ENCODE peak calls at places on chromosomes 16 and 17, in seven cellular contexts. T is body of pancreas, F is Peyer's patch, N is Caco-2, P is fibroblast of mammary gland, I is left ventricle myocardium inferior, C is left lung. V is an unnamed sample.

GRCh38 chr17:82495844-82496528 is 23.5 kb upstream of the FOXK2 start:
- DNase-seq in C (no peak), P (no peak), N (peak; percentile 74), I (no peak), F (no peak), T (no peak), V (no peak)

GRCh38 chr17:8117980-8118768 is at the start of gene ALOXE3:
- DNase-seq in T (peak; percentile 42), N (peak; percentile 52), F (no peak), P (peak; percentile 63), C (peak; percentile 78), I (no peak), V (peak; percentile 66)

GRCh38 chr16:28820016-28820415 is 2.8 kb upstream of the ATXN2L start:
- DNase-seq in I (no peak), N (no peak), C (peak; percentile 31), P (no peak), T (no peak), F (no peak), V (no peak)

GRCh38 chr17:7589891-7590611 is at the start of gene SOX15:
- DNase-seq in T (no peak), F (no peak), C (no peak), N (no peak), I (no peak), P (no peak), V (peak; percentile 66)

GRCh38 chr16:54545890-54546476 is 259.4 kb upstream of the IRX3 start:
- DNase-seq in C (no peak), N (no peak), I (no peak), F (no peak), T (no peak), P (no peak), V (no peak)

GRCh38 chr17:73342057-73342522 is 30.3 kb upstream of the CDC42EP4 start:
- DNase-seq in N (no peak), P (peak; percentile 69), I (peak; percentile 53), T (peak; percentile 72), C (no peak), F (peak; percentile 20), V (peak; percentile 88)

GRCh38 chr16:23833960-23834685 is 1.7 kb upstream of the PRKCB start:
- DNase-seq in P (no peak), I (no peak), C (no peak), N (no peak), T (no peak), F (no peak), V (no peak)

GRCh38 chr17:64920026-64920418 is 744 bp upstream of the LRRC37A3 start:
- DNase-seq in N (no peak), F (peak; percentile 24), I (no peak), P (peak; percentile 11), C (no peak), T (no peak), V (peak; percentile 30)

GRCh38 chr17:41354538-41354937 is 3.9 kb upstream of the KRT33A start:
- DNase-seq in T (no peak), F (no peak), C (no peak), I (no peak), N (no peak), P (no peak), V (no peak)

GRCh38 chr16:88809068-88809675 is 2.6 kb downstream of the APRT start:
- DNase-seq in N (peak; percentile 43), T (peak; percentile 63), C (no peak), F (no peak), P (no peak), I (no peak), V (no peak)

GRCh38 chr16:68396481-68396880 is 51.8 kb downstream of the SMPD3 start:
- DNase-seq in F (peak; percentile 47), N (no peak), T (peak; percentile 82), P (peak; percentile 47), C (no peak), I (no peak), V (peak; percentile 30)

GRCh38 chr17:37779554-37779953 is 34.7 kb upstream of the HNF1B start:
- DNase-seq in I (no peak), F (no peak), P (peak; percentile 63), N (no peak), T (no peak), C (no peak), V (peak; percentile 16)

GRCh38 chr17:27288183-27288582 is 5.7 kb upstream of the WSB1 start:
- DNase-seq in P (no peak), N (no peak), F (no peak), T (no peak), I (no peak), C (no peak), V (no peak)

GRCh38 chr16:66911801-66912200 is 6.9 kb downstream of the CDH16 start:
- DNase-seq in T (no peak), F (no peak), I (no peak), C (peak; percentile 53), N (no peak), P (no peak), V (no peak)

GRCh38 chr17:82655038-82655479 is 6.8 kb upstream of the WDR45B start:
- DNase-seq in N (no peak), F (no peak), C (peak; percentile 72), T (no peak), I (no peak), P (no peak), V (no peak)

GRCh38 chr16:54048994-54049929 is 237.3 kb downstream of the IRX3 start:
- DNase-seq in C (no peak), N (no peak), I (no peak), P (no peak), F (no peak), T (no peak), V (no peak)

GRCh38 chr16:3501783-3502400 is 1.1 kb downstream of the CLUAP1 start:
- DNase-seq in T (no peak), I (no peak), F (no peak), N (no peak), C (no peak), P (no peak), V (no peak)

GRCh38 chr16:47228241-47228640 is 84.5 kb upstream of the NETO2 start:
- DNase-seq in C (peak; percentile 59), P (no peak), I (no peak), T (no peak), N (no peak), F (no peak), V (no peak)

GRCh38 chr16:73329363-73330306 is 281.7 kb upstream of the ZFHX3 start:
- DNase-seq in T (peak; percentile 20), C (no peak), P (no peak), I (no peak), F (no peak), N (peak; percentile 64), V (no peak)

GRCh38 chr16:10878644-10879498 is 1.9 kb downstream of the CIITA start:
- DNase-seq in T (peak; percentile 45), N (no peak), F (peak; percentile 72), P (no peak), I (peak; percentile 51), C (peak; percentile 92), V (peak; percentile 21)

GRCh38 chr17:38550661-38551060 is 55.1 kb downstream of the SRCIN1 start:
- DNase-seq in T (peak; percentile 80), F (no peak), P (peak; percentile 78), C (no peak), N (no peak), I (peak; percentile 48), V (peak; percentile 26)

GRCh38 chr16:4176794-4177438 is 60.7 kb upstream of the ADCY9 start:
- DNase-seq in T (no peak), N (peak; percentile 48), I (no peak), F (no peak), P (peak; percentile 70), C (no peak), V (no peak)

GRCh38 chr16:85306071-85306792 is 194.0 kb upstream of the CIBAR2 start:
- DNase-seq in N (peak; percentile 90), P (peak; percentile 85), C (peak; percentile 95), I (peak; percentile 84), F (peak; percentile 95), T (peak; percentile 93), V (peak; percentile 83)

GRCh38 chr17:53894591-53894990 is 71.9 kb downstream of the KIF2B start:
- DNase-seq in C (no peak), P (no peak), I (no peak), N (no peak), F (no peak), T (no peak), V (no peak)

GRCh38 chr17:73855933-73856332 is 211.7 kb upstream of the SDK2 start:
- DNase-seq in T (no peak), N (no peak), P (peak; percentile 90), C (no peak), F (no peak), I (no peak), V (no peak)

DNA sequence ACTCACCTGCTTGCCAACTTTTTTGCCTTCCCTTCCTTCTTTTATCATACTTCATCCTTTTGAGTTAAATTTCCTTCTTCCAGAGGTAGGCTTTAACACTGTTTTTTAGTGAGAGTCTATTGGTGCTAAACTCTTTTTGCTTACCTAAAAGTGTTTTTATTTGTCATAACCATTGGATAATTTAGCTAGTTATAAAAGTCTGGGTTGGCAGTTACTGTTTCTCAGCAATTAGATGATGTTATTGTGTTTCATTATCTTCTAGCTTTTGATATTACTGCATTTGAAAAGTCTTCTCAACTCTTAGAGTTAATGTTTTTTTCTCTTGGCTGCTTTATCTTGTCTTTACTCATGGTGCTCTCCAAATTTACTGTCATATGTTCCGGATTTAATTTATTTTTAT is 22.6 kb downstream of the ZNRF1 start:
- DNase-seq in C (no peak), N (no peak), I (no peak), T (no peak), P (no peak), F (no peak), V (no peak)
- H3K4me3 ChIP-seq in C (no peak overlapping the region), N (no peak overlapping the region), I (no peak overlapping the region), T (no peak overlapping the region), P (no peak overlapping the region), F (no peak overlapping the region), V (no peak overlapping the region)

GRCh38 chr17:18124346-18125126 is 16.0 kb downstream of the MYO15A start:
- DNase-seq in T (no peak), N (no peak), P (no peak), C (no peak), I (no peak), F (no peak), V (no peak)
- H3K4me3 ChIP-seq in T (no peak overlapping the region), N (no peak overlapping the region), P (no peak overlapping the region), C (no peak overlapping the region), I (no peak overlapping the region), F (no peak overlapping the region), V (no peak overlapping the region)

GRCh38 chr17:77420476-77420803 is 279.7 kb downstream of the SEC14L1 start:
- DNase-seq in I (no peak), T (no peak), C (peak; percentile 33), N (no peak), P (no peak), F (no peak), V (no peak)
- H3K4me3 ChIP-seq in I (peak overlapping the region; percentile 34), T (no peak overlapping the region), C (no peak overlapping the region), N (no peak overlapping the region), P (no peak overlapping the region), F (no peak overlapping the region), V (no peak overlapping the region)

GRCh38 chr16:86497551-86498021 is 12.7 kb upstream of the FOXF1 start:
- DNase-seq in P (no peak), F (no peak), C (no peak), I (no peak), T (no peak), N (no peak), V (no peak)

GRCh38 chr16:86496929-86497381 is 13.4 kb upstream of the FOXF1 start:
- DNase-seq in I (no peak), T (no peak), P (no peak), F (no peak), C (no peak), N (no peak), V (no peak)

GRCh38 chr16:86499889-86500707 is 10.2 kb upstream of the FOXF1 start:
- DNase-seq in T (no peak), C (no peak), F (no peak), P (no peak), N (no peak), I (no peak), V (no peak)

GRCh38 chr16:86498155-86498651 is 12.1 kb upstream of the FOXF1 start:
- DNase-seq in N (no peak), F (no peak), I (no peak), C (no peak), T (no peak), P (no peak), V (no peak)

GRCh38 chr16:86498661-86499493 is 11.4 kb upstream of the FOXF1 start:
- DNase-seq in P (no peak), I (no peak), N (no peak), T (no peak), F (no peak), C (no peak), V (no peak)
- H3K4me3 ChIP-seq in P (no peak overlapping the region), I (no peak overlapping the region), N (no peak overlapping the region), T (no peak overlapping the region), F (peak overlapping the region; percentile 41), C (peak overlapping the region; percentile 33), V (no peak overlapping the region)